ENCODE peak calls at places on chromosomes 4 and X, in nine cellular contexts. G, T, I, M, U, B, L, J and D are unnamed samples. For H3K4me1, the result is how much of the 10 kb centered on the place peaks cover.

GRCh38 chr4:159401791-159402380 is 299.0 kb downstream of the RAPGEF2 start:
- DNase-seq in L (peak), B (peak), G (peak), U (peak), I (no peak), J (peak), M (no peak), T (peak), D (no peak)

GRCh38 chrX:133018229-133018628 is 59.8 kb upstream of the HS6ST2 start:
- DNase-seq in J (no peak), M (no peak), G (no peak), I (no peak), T (no peak), U (no peak), B (no peak), L (no peak), D (no peak)

GRCh38 chr4:99300934-99301333 is 10.1 kb upstream of the ADH1A start:
- DNase-seq in M (no peak), B (peak), I (no peak), T (peak), J (peak), L (no peak), G (peak), U (peak), D (no peak)

GRCh38 chrX:139563251-139563650 is 32.7 kb downstream of the F9 start:
- DNase-seq in L (no peak), M (no peak), J (no peak), T (no peak), B (no peak), U (no peak), G (peak), I (no peak), D (no peak)

GRCh38 chr4:159077702-159078495 is 25.0 kb upstream of the RAPGEF2 start:
- DNase-seq in B (peak), G (no peak), J (no peak), L (no peak), I (peak), U (no peak), M (no peak), T (peak), D (no peak)

GRCh38 chr4:86653237-86653865 is 59.2 kb downstream of the PTPN13 start:
- DNase-seq in T (no peak), B (no peak), L (no peak), M (no peak), G (no peak), U (no peak), J (no peak), I (peak), D (peak)

GRCh38 chrX:136143714-136144113 is 3.6 kb upstream of the FHL1 start:
- DNase-seq in B (no peak), I (no peak), J (no peak), M (no peak), L (no peak), T (no peak), G (no peak), U (no peak), D (no peak)

GRCh38 chrX:45992402-45993123 is 552.7 kb downstream of the ZNF674 start:
- DNase-seq in G (no peak), M (no peak), J (no peak), B (no peak), L (no peak), I (no peak), T (no peak), U (no peak), D (no peak)

GRCh38 chr4:86441175-86441960 is 81.5 kb upstream of the MAPK10 start:
- DNase-seq in L (peak), T (no peak), B (peak), G (peak), I (no peak), M (no peak), U (peak), J (peak), D (no peak)

GRCh38 chrX:81120270-81120935 is 81.3 kb downstream of the HMGN5 start:
- DNase-seq in U (no peak), I (peak), M (no peak), L (no peak), G (no peak), B (no peak), T (no peak), J (peak), D (peak)

DNA sequence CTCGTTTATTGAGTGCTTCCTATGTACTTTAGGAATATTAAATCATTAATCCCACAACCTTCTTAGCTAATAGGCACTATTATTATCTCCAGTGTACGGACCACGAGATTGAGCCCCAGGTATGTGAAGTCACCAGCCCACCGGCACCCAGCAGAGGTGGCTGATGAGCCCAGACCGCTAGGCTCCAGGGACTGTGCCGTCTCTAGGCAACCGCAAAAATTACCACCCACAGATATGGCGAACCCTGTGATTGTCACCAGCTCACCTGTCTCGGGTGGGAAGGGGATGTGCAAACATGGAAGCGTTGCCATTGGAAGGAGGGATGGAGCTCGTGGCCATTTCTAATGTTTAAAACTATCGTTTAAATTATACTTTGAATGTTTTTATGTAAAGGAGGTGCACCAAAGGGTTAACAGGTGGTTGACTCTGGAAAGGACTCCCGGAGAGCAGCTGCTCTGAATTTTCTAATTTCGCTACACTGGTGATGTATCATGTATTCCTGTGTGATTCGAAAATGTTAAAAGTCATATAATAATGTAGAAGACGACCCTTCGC is 21.0 kb upstream of the JAKMIP1 start:
- DNase-seq in L (peak), G (no peak), M (peak), J (no peak), I (no peak), U (no peak), T (no peak), B (no peak), D (no peak)
- H2AFZ ChIP-seq in L (peak), G (no peak), M (no peak), J (no peak), I (no peak), U (no peak), T (no peak), B (no peak), D (no peak)

GRCh38 chr4:38686682-38687081 is 22.7 kb downstream of the KLF3 start:
- DNase-seq in G (no peak), I (no peak), L (no peak), B (no peak), M (no peak), U (no peak), T (no peak), J (no peak), D (no peak)
- H3K4me1 ChIP-seq in G (under half), I (under half), L (under half), B (under half), M (under half), U (under half), T (under half), J (under half), D (under half)

GRCh38 chrX:150547511-150548115 is 20.8 kb upstream of the MTM1 start:
- DNase-seq in U (peak), L (peak), B (no peak), I (no peak), M (peak), G (peak), J (peak), T (peak), D (peak)

GRCh38 chrX:150546711-150547153 is 21.7 kb upstream of the MTM1 start:
- DNase-seq in I (no peak), B (no peak), U (peak), L (no peak), J (no peak), G (no peak), M (no peak), T (peak), D (no peak)

GRCh38 chrX:150544835-150545790 is 23.3 kb upstream of the MTM1 start:
- DNase-seq in I (no peak), U (no peak), L (no peak), T (no peak), B (no peak), J (no peak), M (no peak), G (no peak), D (no peak)

GRCh38 chrX:150548684-150549083 is 19.7 kb upstream of the MTM1 start:
- DNase-seq in I (no peak), U (peak), G (peak), T (no peak), J (no peak), B (peak), L (no peak), M (no peak), D (no peak)

GRCh38 chrX:150548251-150548650 is 20.2 kb upstream of the MTM1 start:
- DNase-seq in U (no peak), B (no peak), G (no peak), M (no peak), T (no peak), J (no peak), I (no peak), L (no peak), D (no peak)
- H3K27ac ChIP-seq in U (peak), B (no peak), G (no peak), M (no peak), T (peak), J (peak), I (no peak), L (no peak), D (no peak)

DNA sequence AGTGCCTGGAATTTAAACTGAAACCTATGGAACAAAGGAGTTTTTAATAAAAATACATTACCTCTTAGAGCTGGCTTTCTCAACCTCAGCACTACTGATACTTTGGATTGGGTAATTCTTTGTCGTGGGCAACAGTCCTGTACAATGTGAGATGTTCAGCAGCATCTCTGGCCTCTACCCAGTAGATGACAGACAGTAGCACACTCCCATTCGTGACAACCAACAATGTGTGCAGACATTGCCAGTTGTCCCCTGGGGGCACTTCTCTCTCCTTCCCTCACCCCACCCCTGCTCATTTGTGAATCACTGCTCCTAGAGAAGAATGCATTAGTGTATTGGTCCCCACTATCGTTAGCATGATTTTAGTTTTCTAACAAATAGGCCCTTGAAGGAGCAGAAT is 16.2 kb downstream of the GPAT3 start:
- DNase-seq in I (no peak), U (peak), B (no peak), L (no peak), J (peak), G (peak), T (no peak), M (no peak), D (no peak)
- H2AFZ ChIP-seq in I (no peak), U (peak), B (no peak), L (no peak), J (no peak), G (no peak), T (no peak), M (no peak), D (no peak)